ENCODE peak calls at places on chromosomes 5 and 9, in eight cellular contexts. M, U, Q, K, F, H, Y and R are unnamed samples.

GRCh38 chr5:177041936-177042335 is 19.4 kb downstream of the ZNF346 start:
- DNase-seq in M (no peak), U (no peak), Q (no peak), K (no peak), F (no peak), H (no peak), Y (no peak), R (no peak)

GRCh38 chr5:64666058-64666457 is 24.2 kb upstream of the SHISAL2B start:
- DNase-seq in M (no peak), U (no peak), Q (peak; percentile 62), K (no peak), F (no peak), H (no peak), Y (no peak), R (no peak)

GRCh38 chr9:79287152-79287766 is 284.5 kb upstream of the TLE4 start:
- DNase-seq in M (no peak), U (no peak), Q (peak; percentile 42), K (peak; percentile 65), F (no peak), H (no peak), Y (no peak), R (no peak)

GRCh38 chr5:171462928-171463843 is 43.7 kb downstream of the FGF18 start:
- DNase-seq in M (no peak), U (no peak), Q (no peak), K (no peak), F (no peak), H (peak; percentile 14), Y (no peak), R (no peak)

GRCh38 chr9:94922691-94923107 is 196.2 kb downstream of the AOPEP start:
- DNase-seq in M (no peak), U (peak; percentile 69), Q (no peak), K (no peak), F (no peak), H (no peak), Y (no peak), R (no peak)

GRCh38 chr9:110638381-110638954 is 30.1 kb upstream of the MUSK start:
- DNase-seq in M (no peak), U (no peak), Q (no peak), K (no peak), F (no peak), H (peak; percentile 64), Y (no peak), R (no peak)

GRCh38 chr9:126836216-126836615 is 24.2 kb upstream of the ZBTB34 start:
- DNase-seq in M (no peak), U (no peak), Q (peak; percentile 54), K (no peak), F (no peak), H (no peak), Y (no peak), R (no peak)

GRCh38 chr9:115035872-115036612 is 81.9 kb downstream of the TNC start:
- DNase-seq in M (no peak), U (no peak), Q (peak; percentile 99), K (no peak), F (no peak), H (peak; percentile 62), Y (no peak), R (no peak)

GRCh38 chr9:10062629-10063395 is 550.0 kb downstream of the PTPRD start:
- DNase-seq in M (no peak), U (no peak), Q (peak; percentile 74), K (no peak), F (no peak), H (no peak), Y (no peak), R (no peak)

GRCh38 chr5:102845041-102845440 is 89.9 kb downstream of the PAM start:
- DNase-seq in M (no peak), U (no peak), Q (no peak), K (no peak), F (no peak), H (no peak), Y (no peak), R (no peak)

GRCh38 chr5:143156556-143156955 is 246.9 kb downstream of the NR3C1 start:
- DNase-seq in M (no peak), U (no peak), Q (no peak), K (no peak), F (no peak), H (no peak), Y (no peak), R (no peak)

GRCh38 chr9:130327781-130328348 is 62.3 kb downstream of the HMCN2 start:
- DNase-seq in M (peak; percentile 19), U (peak; percentile 45), Q (peak; percentile 72), K (no peak), F (no peak), H (no peak), Y (peak; percentile 55), R (no peak)

GRCh38 chr9:21812945-21813568 is 10.6 kb downstream of the MTAP start:
- DNase-seq in M (peak; percentile 80), U (peak; percentile 56), Q (peak; percentile 65), K (peak; percentile 74), F (peak; percentile 68), H (peak; percentile 57), Y (peak; percentile 62), R (no peak)

GRCh38 chr9:107734231-107735014 is 244.9 kb upstream of the KLF4 start:
- DNase-seq in M (no peak), U (peak; percentile 57), Q (peak; percentile 91), K (no peak), F (no peak), H (no peak), Y (peak; percentile 31), R (no peak)

GRCh38 chr9:135187365-135187764 is 99.9 kb downstream of the OLFM1 start:
- DNase-seq in M (no peak), U (no peak), Q (no peak), K (no peak), F (no peak), H (no peak), Y (no peak), R (no peak)

GRCh38 chr5:102290004-102290403 is 6.1 kb downstream of the SLCO4C1 start:
- DNase-seq in M (no peak), U (no peak), Q (no peak), K (no peak), F (no peak), H (no peak), Y (no peak), R (no peak)

GRCh38 chr5:140311011-140311467 is 8.1 kb upstream of the PFDN1 start:
- DNase-seq in M (no peak), U (no peak), Q (peak; percentile 97), K (no peak), F (no peak), H (peak; percentile 79), Y (no peak), R (no peak)

GRCh38 chr9:92711146-92711545 is 41.2 kb upstream of the IPPK start:
- DNase-seq in M (no peak), U (no peak), Q (no peak), K (no peak), F (no peak), H (no peak), Y (no peak), R (no peak)

GRCh38 chr9:92711844-92712243 is 41.9 kb upstream of the IPPK start:
- DNase-seq in M (no peak), U (no peak), Q (no peak), K (no peak), F (no peak), H (peak; percentile 16), Y (no peak), R (no peak)

GRCh38 chr9:92709954-92710353 is 40.0 kb upstream of the IPPK start:
- DNase-seq in M (no peak), U (no peak), Q (no peak), K (no peak), F (no peak), H (no peak), Y (no peak), R (no peak)

GRCh38 chr9:92709240-92709639 is 39.3 kb upstream of the IPPK start:
- DNase-seq in M (no peak), U (no peak), Q (peak; percentile 9), K (no peak), F (no peak), H (no peak), Y (no peak), R (no peak)

DNA sequence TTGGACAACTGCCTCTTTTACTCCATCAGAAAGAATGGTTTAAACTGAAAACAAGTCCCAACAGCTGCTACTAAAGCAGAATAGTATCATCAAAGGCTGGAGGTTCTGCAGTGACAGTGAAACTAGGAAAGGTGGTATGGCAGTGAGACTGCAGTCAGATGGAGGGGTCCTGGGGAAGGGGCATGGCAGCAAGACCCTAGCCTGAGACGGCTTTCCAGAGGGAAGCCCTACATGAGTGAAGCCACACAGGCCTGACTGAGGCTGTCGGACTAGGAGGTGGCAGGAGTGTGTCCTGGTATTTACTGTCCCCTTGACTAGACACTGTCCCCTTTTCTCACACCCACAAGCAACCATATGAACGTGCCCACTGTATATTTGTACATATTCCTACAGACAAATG is 40.4 kb upstream of the IPPK start:
- DNase-seq in M (no peak), U (no peak), Q (no peak), K (no peak), F (no peak), H (no peak), Y (no peak), R (no peak)
- H3K36me3 ChIP-seq in M (peaks cover 20% of the 10 kb centered on the region), U (no peaks in the 10 kb centered on the region), Q (peaks cover 10% of the 10 kb centered on the region), K (no peaks in the 10 kb centered on the region), F (peaks cover 20% of the 10 kb centered on the region), H (peaks cover 29% of the 10 kb centered on the region), Y (peaks cover 57% of the 10 kb centered on the region), R (peaks cover 43% of the 10 kb centered on the region)

GRCh38 chr5:126801992-126802294 is 25.0 kb downstream of the LMNB1 start:
- DNase-seq in M (no peak), U (no peak), Q (peak; percentile 32), K (no peak), F (no peak), H (peak; percentile 59), Y (no peak), R (no peak)
- TF ChIP-seq CTCF in M (no peak), U (peak; percentile 29), Q (peak; percentile 49), K (no peak), F (peak; percentile 36), H (peak; percentile 54), Y (peak; percentile 40), R (peak; percentile 59)

GRCh38 chr9:6884101-6884500 is 126.3 kb downstream of the KDM4C start:
- DNase-seq in M (no peak), U (no peak), Q (no peak), K (no peak), F (no peak), H (no peak), Y (no peak), R (no peak)

GRCh38 chr9:6889868-6890267 is 132.1 kb downstream of the KDM4C start:
- DNase-seq in M (no peak), U (no peak), Q (no peak), K (no peak), F (no peak), H (no peak), Y (no peak), R (no peak)

DNA sequence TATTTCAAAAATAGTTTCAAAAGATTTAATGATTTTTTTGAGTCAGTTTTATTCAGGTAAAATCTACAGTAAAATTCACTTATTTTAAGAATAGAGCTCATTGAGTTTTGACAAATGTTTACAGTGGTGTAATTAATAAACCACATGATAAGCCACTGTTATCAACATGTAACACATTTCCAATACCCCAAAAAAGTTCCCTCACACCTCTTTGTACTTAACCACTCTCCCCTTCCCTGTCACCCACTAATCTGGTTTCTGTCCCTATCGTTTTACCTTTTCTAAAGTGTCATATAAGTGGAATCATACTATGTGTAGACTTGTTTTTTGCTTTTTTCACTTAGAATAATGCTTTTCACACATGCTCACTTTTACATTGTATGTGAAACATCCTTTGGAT is 127.2 kb downstream of the KDM4C start:
- DNase-seq in M (no peak), U (no peak), Q (no peak), K (no peak), F (no peak), H (no peak), Y (no peak), R (no peak)
- H3K27me3 ChIP-seq in M (no peaks in the 10 kb centered on the region), U (no peaks in the 10 kb centered on the region), Q (no peaks in the 10 kb centered on the region), K (no peaks in the 10 kb centered on the region), F (no peaks in the 10 kb centered on the region), H (no peaks in the 10 kb centered on the region), Y (no peaks in the 10 kb centered on the region), R (no peaks in the 10 kb centered on the region)

GRCh38 chr5:54460181-54460919 is 4.9 kb downstream of the HSPB3 start:
- DNase-seq in M (no peak), U (no peak), Q (peak; percentile 36), K (no peak), F (no peak), H (no peak), Y (no peak), R (no peak)
- H3K36me3 ChIP-seq in M (no peaks in the 10 kb centered on the region), U (no peaks in the 10 kb centered on the region), Q (no peaks in the 10 kb centered on the region), K (no peaks in the 10 kb centered on the region), F (no peaks in the 10 kb centered on the region), H (no peaks in the 10 kb centered on the region), Y (no peaks in the 10 kb centered on the region), R (no peaks in the 10 kb centered on the region)